ENCODE peak calls at places on chromosomes 7 and 10, in four cellular contexts. C is adrenal gland, L is nephron progenitor cell, Q is body of pancreas. M is an unnamed sample.

GRCh38 chr7:84941936-84942335 is 244.9 kb downstream of the SEMA3D start:
- DNase-seq in Q (no peak), C (no peak), L (no peak), M (no peak)

GRCh38 chr10:94549221-94549620 is 3.6 kb downstream of the HELLS start:
- DNase-seq in C (no peak), L (no peak), Q (no peak), M (no peak)

GRCh38 chr7:47227762-47228177 is 354.1 kb downstream of the TNS3 start:
- DNase-seq in Q (no peak), C (peak), L (no peak), M (no peak)

GRCh38 chr10:37734971-37735370 is 122.4 kb downstream of the ZNF248 start:
- DNase-seq in L (no peak), C (peak), Q (no peak), M (no peak)

GRCh38 chr7:150516956-150517355 is 2.3 kb downstream of the GIMAP7 start:
- DNase-seq in Q (no peak), C (no peak), L (no peak), M (no peak)

GRCh38 chr7:27071622-27072390 is 24.0 kb downstream of the HOXA1 start:
- DNase-seq in C (no peak), L (no peak), Q (no peak), M (no peak)

GRCh38 chr10:75851946-75852345 is 420.5 kb downstream of the LRMDA start:
- DNase-seq in Q (no peak), L (no peak), C (no peak), M (no peak)

GRCh38 chr10:132111121-132111731 is 45.5 kb downstream of the JAKMIP3 start:
- DNase-seq in Q (no peak), C (peak), L (no peak), M (peak)

GRCh38 chr7:98836811-98837631 is 32.8 kb downstream of the TMEM130 start:
- DNase-seq in C (peak), Q (peak), L (peak), M (no peak)

GRCh38 chr10:94172332-94172731 is 178.6 kb downstream of the PLCE1 start:
- DNase-seq in C (no peak), L (no peak), Q (no peak), M (no peak)

GRCh38 chr10:14822879-14823755 is 14.7 kb downstream of the CDNF start:
- DNase-seq in L (peak), C (peak), Q (peak), M (no peak)

GRCh38 chr7:128410092-128410665 is 397 bp upstream of the IMPDH1 start:
- DNase-seq in C (peak), L (peak), Q (peak), M (no peak)

GRCh38 chr10:121288864-121289659 is 309.2 kb downstream of the FGFR2 start:
- DNase-seq in Q (no peak), L (no peak), C (no peak), M (no peak)

GRCh38 chr10:73207883-73208282 is 39.2 kb downstream of the DNAJC9 start:
- DNase-seq in C (no peak), L (no peak), Q (no peak), M (no peak)

GRCh38 chr10:116038259-116038658 is 234.7 kb downstream of the GFRA1 start:
- DNase-seq in L (no peak), C (peak), Q (peak), M (no peak)

GRCh38 chr7:120587281-120587680 is 270.7 kb downstream of the TSPAN12 start:
- DNase-seq in C (no peak), L (no peak), Q (no peak), M (no peak)

GRCh38 chr10:68871731-68872342 is 29.3 kb upstream of the DDX50 start:
- DNase-seq in L (no peak), Q (no peak), C (no peak), M (no peak)

DNA sequence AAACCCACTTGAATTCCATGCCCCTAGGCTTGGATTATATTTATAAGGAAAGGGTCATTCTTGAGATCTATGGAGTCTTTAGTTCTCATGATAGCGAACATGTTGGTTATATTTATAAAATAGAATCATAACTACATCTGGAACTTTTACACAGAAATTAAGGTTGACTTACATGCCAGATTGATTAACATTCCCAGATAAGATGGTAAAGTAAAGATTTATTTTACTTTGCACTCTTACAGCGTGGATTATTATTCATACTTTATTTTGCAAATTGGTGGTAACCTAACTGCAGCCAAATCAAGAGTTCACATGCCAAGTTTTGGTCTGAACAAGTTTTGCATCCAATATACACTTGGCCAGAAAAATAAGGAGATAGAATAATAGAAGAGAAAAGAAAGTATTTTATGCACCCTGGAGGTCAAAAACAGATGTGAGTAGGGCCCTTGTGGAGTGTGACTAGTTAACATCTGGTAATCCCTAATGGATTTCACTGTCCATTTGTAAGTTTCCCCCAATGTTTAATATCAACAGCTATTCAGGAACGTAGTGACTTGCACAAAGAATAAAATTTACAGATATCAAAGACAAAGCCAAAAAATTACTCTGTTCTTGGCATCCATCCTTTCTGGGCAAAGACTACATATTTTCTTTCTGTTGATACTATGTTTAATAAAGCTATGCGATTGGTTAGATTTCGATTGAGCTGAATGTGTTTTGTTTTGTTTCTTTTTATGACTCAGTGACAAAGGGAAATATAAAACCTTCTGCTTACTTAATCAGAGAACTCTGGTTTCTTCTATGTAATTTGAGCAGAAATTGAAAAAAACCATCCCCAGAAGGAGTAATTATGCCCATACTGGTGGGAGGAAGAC is 10.1 kb upstream of the TMEM26 start:
- DNase-seq in Q (no peak), C (no peak), L (no peak), M (no peak)
- TF ChIP-seq CTCF in Q (no peak), C (no peak), L (no peak), M (no peak)

DNA sequence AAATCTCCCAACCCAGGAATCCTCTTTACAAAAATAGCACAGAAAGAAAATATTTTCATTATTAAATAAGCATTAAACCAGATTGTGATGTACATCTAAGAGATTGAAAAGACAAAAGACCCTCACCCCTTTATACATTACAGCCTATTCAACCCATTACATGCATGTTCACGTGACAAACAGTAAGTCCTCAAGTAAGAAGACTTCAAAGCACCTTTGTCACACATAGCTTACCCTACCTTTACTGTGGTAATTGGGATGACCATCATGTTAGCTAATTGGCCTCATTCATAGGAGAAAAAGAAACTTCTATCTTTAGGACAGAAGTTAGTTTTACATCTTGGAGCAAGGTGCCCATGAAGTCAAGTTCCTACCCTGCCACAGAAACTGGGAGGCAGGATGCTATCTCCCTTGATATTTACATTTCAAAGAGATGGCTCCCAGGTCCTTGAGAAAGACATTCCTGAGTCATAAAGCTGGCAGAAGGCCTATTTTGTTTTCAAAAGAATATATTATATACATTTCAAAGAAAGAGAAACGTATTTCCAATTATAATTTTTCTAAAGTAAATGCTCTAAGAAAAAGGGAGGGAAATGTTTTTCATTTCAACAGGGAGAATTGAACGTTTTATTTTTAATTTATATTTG is 48.1 kb downstream of the GNAI1 start:
- DNase-seq in C (no peak), Q (no peak), L (no peak), M (no peak)
- TF ChIP-seq CTCF in C (no peak), Q (no peak), L (no peak), M (no peak)

GRCh38 chr7:93921190-93921585 is 347 bp upstream of the GNG11 start:
- DNase-seq in L (no peak), C (no peak), Q (no peak), M (no peak)

GRCh38 chr7:93920496-93921189 is 892 bp upstream of the GNG11 start:
- DNase-seq in L (no peak), C (no peak), Q (no peak), M (no peak)

GRCh38 chr7:93923946-93924345 is 2.4 kb downstream of the GNG11 start:
- DNase-seq in L (no peak), C (no peak), Q (no peak), M (no peak)

GRCh38 chr7:93923291-93923690 is 1.8 kb downstream of the GNG11 start:
- DNase-seq in C (no peak), Q (no peak), L (no peak), M (no peak)

DNA sequence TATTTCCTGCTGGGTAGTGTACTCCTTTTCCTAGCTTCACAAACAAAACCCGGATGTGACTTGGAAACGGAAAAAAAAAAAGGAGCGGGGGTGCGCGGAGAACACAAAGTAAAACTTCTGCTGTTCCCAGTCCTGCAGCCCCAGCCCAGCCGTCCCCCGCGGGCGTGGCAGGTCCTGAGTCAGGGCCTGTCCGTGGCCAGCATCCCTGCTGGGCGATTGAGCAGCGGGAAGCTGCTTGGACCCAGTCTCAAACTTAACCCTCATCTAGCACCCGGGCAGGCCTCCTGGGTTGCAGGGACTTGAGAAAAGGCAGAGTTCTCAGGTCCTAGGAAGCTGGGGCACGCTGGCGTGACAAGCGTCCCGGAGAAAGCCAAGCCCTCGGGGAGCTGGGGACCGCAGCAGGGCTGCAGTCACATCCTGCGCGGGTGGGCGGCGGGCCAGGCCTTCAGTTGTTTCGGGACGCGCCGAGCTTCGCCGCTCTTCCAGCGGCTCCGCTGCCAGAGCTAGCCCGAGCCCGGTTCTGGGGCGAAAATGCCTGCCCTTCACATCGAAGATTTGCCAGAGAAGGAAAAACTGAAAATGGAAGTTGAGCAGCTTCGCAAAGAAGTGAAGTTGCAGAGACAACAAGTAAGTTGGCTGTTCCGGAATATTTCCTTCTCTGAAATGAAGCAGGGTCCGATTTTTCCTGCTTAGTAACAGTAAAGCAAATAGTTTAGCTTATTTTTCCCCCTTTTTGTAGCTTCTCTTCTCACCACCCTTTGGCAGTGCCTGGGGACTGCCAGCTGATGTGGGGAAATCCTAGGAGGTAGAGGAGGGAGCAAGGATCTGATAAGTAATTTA is at the start of gene GNG11:
- DNase-seq in C (peak), Q (peak), L (peak), M (peak)
- TF ChIP-seq CTCF in C (no peak), Q (no peak), L (no peak), M (no peak)

GRCh38 chr7:91945476-91945875 is 4.8 kb downstream of the AKAP9 start:
- DNase-seq in C (peak), Q (no peak), L (no peak), M (no peak)
- TF ChIP-seq CTCF in C (peak), Q (no peak), L (no peak), M (peak)

GRCh38 chr7:1733908-1734252 is 63.8 kb downstream of the ELFN1 start:
- DNase-seq in L (no peak), C (no peak), Q (no peak), M (no peak)

GRCh38 chr7:1735262-1735661 is 65.2 kb downstream of the ELFN1 start:
- DNase-seq in Q (no peak), C (no peak), L (no peak), M (no peak)

GRCh38 chr7:1734331-1734730 is 64.3 kb downstream of the ELFN1 start:
- DNase-seq in C (no peak), L (no peak), Q (no peak), M (no peak)

GRCh38 chr7:1732072-1732471 is 62.0 kb downstream of the ELFN1 start:
- DNase-seq in L (no peak), Q (no peak), C (no peak), M (no peak)

DNA sequence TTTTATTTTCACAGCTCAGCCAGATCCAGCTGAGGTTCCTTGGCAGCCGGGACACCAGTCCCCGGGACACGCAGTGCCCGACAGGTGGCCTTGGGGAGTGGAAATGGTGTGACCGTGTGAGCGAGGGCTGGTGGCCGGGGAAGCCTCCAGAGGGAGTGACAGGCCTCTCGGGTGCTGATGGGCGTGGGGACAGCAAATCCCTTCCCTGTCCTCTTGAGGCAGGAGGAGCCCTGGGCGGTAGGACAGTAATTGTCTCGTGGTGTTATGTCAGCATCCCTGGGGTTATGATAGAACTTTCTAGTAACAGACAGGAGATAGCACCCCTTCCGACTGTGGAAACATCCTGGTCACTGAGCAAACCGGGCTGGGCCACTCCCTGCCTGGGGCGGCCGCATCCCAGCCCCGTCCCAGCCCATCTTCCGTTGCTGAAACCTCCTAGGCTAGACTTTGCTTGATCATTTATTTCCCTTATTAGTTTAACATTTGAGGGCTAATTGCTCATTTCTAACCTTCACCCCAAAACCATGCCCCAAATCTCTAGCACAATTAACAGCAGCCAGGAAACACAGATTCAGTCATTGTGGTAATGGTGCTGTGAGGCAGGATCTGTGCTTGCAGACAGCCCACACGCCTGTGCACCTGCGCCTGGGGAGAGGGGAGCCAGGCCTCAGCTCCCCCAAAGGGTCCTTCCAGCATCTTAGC is 63.3 kb downstream of the ELFN1 start:
- DNase-seq in Q (no peak), L (no peak), C (no peak), M (no peak)
- TF ChIP-seq CTCF in Q (no peak), L (no peak), C (no peak), M (no peak)